ENCODE peak calls at places on chromosomes 2 and 18, in six cellular contexts. One of them, this sample, is unnamed.

GRCh38 chr2:240427729-240428128 is 7.7 kb upstream of the GPC1 start:
- DNase-seq in CD4-positive, alpha-beta memory T cell: no peak
- DNase-seq in anterior cingulate cortex: no peak
- DNase-seq in left cardiac atrium: no peak
- DNase-seq in stimulated activated CD8-positive, alpha-beta memory T cell treated with anti-CD3 and anti-CD28 coated beads, Interleukin-2, amount 100 ng/mL, for 48 hours: no peak
- DNase-seq in mucosa of gallbladder: no peak
- DNase-seq in this sample: no peak

GRCh38 chr2:43676322-43677050 is at the start of gene C1GALT1C1L:
- DNase-seq in CD4-positive, alpha-beta memory T cell: no peak
- DNase-seq in anterior cingulate cortex: peak
- DNase-seq in left cardiac atrium: peak
- DNase-seq in stimulated activated CD8-positive, alpha-beta memory T cell treated with anti-CD3 and anti-CD28 coated beads, Interleukin-2, amount 100 ng/mL, for 48 hours: peak
- DNase-seq in mucosa of gallbladder: peak
- DNase-seq in this sample: no peak

GRCh38 chr2:30716117-30716900 is 90.9 kb downstream of the CAPN13 start:
- DNase-seq in CD4-positive, alpha-beta memory T cell: no peak
- DNase-seq in anterior cingulate cortex: no peak
- DNase-seq in left cardiac atrium: no peak
- DNase-seq in stimulated activated CD8-positive, alpha-beta memory T cell treated with anti-CD3 and anti-CD28 coated beads, Interleukin-2, amount 100 ng/mL, for 48 hours: no peak
- DNase-seq in mucosa of gallbladder: no peak
- DNase-seq in this sample: peak

GRCh38 chr2:133415210-133415876 is 152.9 kb downstream of the NCKAP5 start:
- DNase-seq in CD4-positive, alpha-beta memory T cell: no peak
- DNase-seq in anterior cingulate cortex: no peak
- DNase-seq in left cardiac atrium: peak
- DNase-seq in stimulated activated CD8-positive, alpha-beta memory T cell treated with anti-CD3 and anti-CD28 coated beads, Interleukin-2, amount 100 ng/mL, for 48 hours: no peak
- DNase-seq in mucosa of gallbladder: no peak
- DNase-seq in this sample: no peak

GRCh38 chr2:3692375-3692774 is 11.0 kb upstream of the DCDC2C start:
- DNase-seq in CD4-positive, alpha-beta memory T cell: no peak
- DNase-seq in anterior cingulate cortex: no peak
- DNase-seq in left cardiac atrium: no peak
- DNase-seq in stimulated activated CD8-positive, alpha-beta memory T cell treated with anti-CD3 and anti-CD28 coated beads, Interleukin-2, amount 100 ng/mL, for 48 hours: no peak
- DNase-seq in mucosa of gallbladder: no peak
- DNase-seq in this sample: no peak

GRCh38 chr18:67973916-67974315 is 457.4 kb upstream of the DSEL start:
- DNase-seq in CD4-positive, alpha-beta memory T cell: no peak
- DNase-seq in anterior cingulate cortex: no peak
- DNase-seq in left cardiac atrium: no peak
- DNase-seq in stimulated activated CD8-positive, alpha-beta memory T cell treated with anti-CD3 and anti-CD28 coated beads, Interleukin-2, amount 100 ng/mL, for 48 hours: no peak
- DNase-seq in mucosa of gallbladder: no peak
- DNase-seq in this sample: no peak

GRCh38 chr2:226891780-226892590 is 56.1 kb downstream of the RHBDD1 start:
- DNase-seq in CD4-positive, alpha-beta memory T cell: no peak
- DNase-seq in anterior cingulate cortex: no peak
- DNase-seq in left cardiac atrium: no peak
- DNase-seq in stimulated activated CD8-positive, alpha-beta memory T cell treated with anti-CD3 and anti-CD28 coated beads, Interleukin-2, amount 100 ng/mL, for 48 hours: no peak
- DNase-seq in mucosa of gallbladder: no peak
- DNase-seq in this sample: no peak

GRCh38 chr18:41940506-41941215 is 14.4 kb upstream of the PIK3C3 start:
- DNase-seq in CD4-positive, alpha-beta memory T cell: no peak
- DNase-seq in anterior cingulate cortex: no peak
- DNase-seq in left cardiac atrium: no peak
- DNase-seq in stimulated activated CD8-positive, alpha-beta memory T cell treated with anti-CD3 and anti-CD28 coated beads, Interleukin-2, amount 100 ng/mL, for 48 hours: no peak
- DNase-seq in mucosa of gallbladder: no peak
- DNase-seq in this sample: no peak

GRCh38 chr18:79519751-79520472 is 124.2 kb downstream of the NFATC1 start:
- DNase-seq in CD4-positive, alpha-beta memory T cell: peak
- DNase-seq in anterior cingulate cortex: no peak
- DNase-seq in left cardiac atrium: no peak
- DNase-seq in stimulated activated CD8-positive, alpha-beta memory T cell treated with anti-CD3 and anti-CD28 coated beads, Interleukin-2, amount 100 ng/mL, for 48 hours: no peak
- DNase-seq in mucosa of gallbladder: peak
- DNase-seq in this sample: no peak

GRCh38 chr2:176100547-176101140 is 1.0 kb downstream of the HOXD12 start:
- DNase-seq in CD4-positive, alpha-beta memory T cell: no peak
- DNase-seq in anterior cingulate cortex: no peak
- DNase-seq in left cardiac atrium: no peak
- DNase-seq in stimulated activated CD8-positive, alpha-beta memory T cell treated with anti-CD3 and anti-CD28 coated beads, Interleukin-2, amount 100 ng/mL, for 48 hours: no peak
- DNase-seq in mucosa of gallbladder: no peak
- DNase-seq in this sample: no peak

This sample was measured in stimulated activated effector memory CD8-positive, alpha-beta T cell treated with anti-CD3 and anti-CD28 coated beads, Interleukin-12 subunit alpha, Interleukin-12 subunit beta, amount 100 ng/mL, for 72 hours.